ENCODE peak calls at places on chromosomes 7 and 10, in five cellular contexts. One of them, this sample, is unnamed.

GRCh38 chr10:80407836-80408197 is 534 bp upstream of the PRXL2A start:
- DNase-seq in H1: peak
- DNase-seq in HepG2: peak
- DNase-seq in HCT116: peak
- DNase-seq in K562: no peak
- DNase-seq in this sample: no peak

GRCh38 chr7:29485376-29486190 is 78.1 kb upstream of the PRR15 start:
- DNase-seq in H1: no peak
- DNase-seq in HepG2: peak
- DNase-seq in HCT116: no peak
- DNase-seq in K562: no peak
- DNase-seq in this sample: no peak

GRCh38 chr7:154373951-154374350 is 321.8 kb downstream of the DPP6 start:
- DNase-seq in HepG2: no peak
- DNase-seq in HCT116: no peak
- DNase-seq in K562: no peak
- DNase-seq in H1: no peak
- DNase-seq in this sample: no peak

GRCh38 chr7:155380221-155380861 is 77.6 kb upstream of the EN2 start:
- DNase-seq in H1: peak
- DNase-seq in HCT116: peak
- DNase-seq in K562: peak
- DNase-seq in HepG2: peak
- DNase-seq in this sample: no peak

GRCh38 chr7:156816943-156817572 is 75.9 kb downstream of the LMBR1 start:
- DNase-seq in HepG2: peak
- DNase-seq in H1: no peak
- DNase-seq in HCT116: no peak
- DNase-seq in K562: no peak
- DNase-seq in this sample: no peak

GRCh38 chr7:133794490-133794889 is 332.6 kb upstream of the LRGUK start:
- DNase-seq in K562: no peak
- DNase-seq in HepG2: no peak
- DNase-seq in H1: no peak
- DNase-seq in HCT116: no peak
- DNase-seq in this sample: no peak

GRCh38 chr10:75801121-75801520 is 369.7 kb downstream of the LRMDA start:
- DNase-seq in H1: no peak
- DNase-seq in HepG2: no peak
- DNase-seq in HCT116: no peak
- DNase-seq in K562: no peak
- DNase-seq in this sample: no peak

GRCh38 chr7:37899712-37900247 is 16.8 kb downstream of the SFRP4 start:
- DNase-seq in HepG2: no peak
- DNase-seq in K562: no peak
- DNase-seq in H1: no peak
- DNase-seq in HCT116: no peak
- DNase-seq in this sample: no peak

GRCh38 chr7:153954477-153954876 is 97.7 kb upstream of the DPP6 start:
- DNase-seq in HepG2: no peak
- DNase-seq in HCT116: no peak
- DNase-seq in H1: no peak
- DNase-seq in K562: no peak
- DNase-seq in this sample: no peak

GRCh38 chr7:43113622-43114450 is 1.4 kb downstream of the HECW1 start:
- DNase-seq in H1: no peak
- DNase-seq in HepG2: no peak
- DNase-seq in K562: no peak
- DNase-seq in HCT116: no peak
- DNase-seq in this sample: no peak

GRCh38 chr10:129968937-129969527 is 5.0 kb upstream of the EBF3 start:
- DNase-seq in HCT116: no peak
- DNase-seq in K562: no peak
- DNase-seq in H1: peak
- DNase-seq in HepG2: peak
- DNase-seq in this sample: no peak

GRCh38 chr7:5422324-5423271 is 1.0 kb downstream of the TNRC18 start:
- DNase-seq in HCT116: no peak
- DNase-seq in K562: peak
- DNase-seq in H1: peak
- DNase-seq in HepG2: peak
- DNase-seq in this sample: no peak

GRCh38 chr7:92934096-92934495 is 97.7 kb upstream of the CDK6 start:
- DNase-seq in HepG2: no peak
- DNase-seq in HCT116: no peak
- DNase-seq in K562: no peak
- DNase-seq in H1: no peak
- DNase-seq in this sample: no peak

GRCh38 chr10:79627075-79627474 is 16.3 kb downstream of the SFTPA1 start:
- DNase-seq in HCT116: no peak
- DNase-seq in HepG2: no peak
- DNase-seq in K562: no peak
- DNase-seq in H1: no peak
- DNase-seq in this sample: no peak

GRCh38 chr10:35640474-35640873 is 1.6 kb downstream of the FZD8 start:
- DNase-seq in H1: peak
- DNase-seq in HepG2: peak
- DNase-seq in K562: peak
- DNase-seq in HCT116: no peak
- DNase-seq in this sample: no peak

GRCh38 chr10:72164617-72165016 is 51.2 kb upstream of the ANAPC16 start:
- DNase-seq in HCT116: no peak
- DNase-seq in HepG2: no peak
- DNase-seq in H1: no peak
- DNase-seq in K562: no peak
- DNase-seq in this sample: no peak

GRCh38 chr10:49508654-49509053 is 30.3 kb downstream of the ERCC6 start:
- DNase-seq in HCT116: no peak
- DNase-seq in H1: no peak
- DNase-seq in K562: no peak
- DNase-seq in HepG2: no peak
- DNase-seq in this sample: no peak

GRCh38 chr7:123966936-123967335 is 41.9 kb downstream of the SPAM1 start:
- DNase-seq in K562: no peak
- DNase-seq in HCT116: no peak
- DNase-seq in H1: no peak
- DNase-seq in HepG2: no peak
- DNase-seq in this sample: no peak

GRCh38 chr10:68202965-68203358 is 29.0 kb downstream of the ATOH7 start:
- DNase-seq in HCT116: no peak
- DNase-seq in K562: no peak
- DNase-seq in HepG2: no peak
- DNase-seq in H1: no peak
- DNase-seq in this sample: no peak

GRCh38 chr10:58081353-58081752 is 186.3 kb downstream of the IPMK start:
- DNase-seq in HCT116: no peak
- DNase-seq in K562: no peak
- DNase-seq in H1: no peak
- DNase-seq in HepG2: no peak
- DNase-seq in this sample: no peak
- TF ChIP-seq SRF in HCT116: no peak
- TF ChIP-seq SRF in K562: no peak
- TF ChIP-seq SRF in H1: no peak
- TF ChIP-seq SRF in HepG2: no peak
- TF ChIP-seq SRF in this sample: no peak

DNA sequence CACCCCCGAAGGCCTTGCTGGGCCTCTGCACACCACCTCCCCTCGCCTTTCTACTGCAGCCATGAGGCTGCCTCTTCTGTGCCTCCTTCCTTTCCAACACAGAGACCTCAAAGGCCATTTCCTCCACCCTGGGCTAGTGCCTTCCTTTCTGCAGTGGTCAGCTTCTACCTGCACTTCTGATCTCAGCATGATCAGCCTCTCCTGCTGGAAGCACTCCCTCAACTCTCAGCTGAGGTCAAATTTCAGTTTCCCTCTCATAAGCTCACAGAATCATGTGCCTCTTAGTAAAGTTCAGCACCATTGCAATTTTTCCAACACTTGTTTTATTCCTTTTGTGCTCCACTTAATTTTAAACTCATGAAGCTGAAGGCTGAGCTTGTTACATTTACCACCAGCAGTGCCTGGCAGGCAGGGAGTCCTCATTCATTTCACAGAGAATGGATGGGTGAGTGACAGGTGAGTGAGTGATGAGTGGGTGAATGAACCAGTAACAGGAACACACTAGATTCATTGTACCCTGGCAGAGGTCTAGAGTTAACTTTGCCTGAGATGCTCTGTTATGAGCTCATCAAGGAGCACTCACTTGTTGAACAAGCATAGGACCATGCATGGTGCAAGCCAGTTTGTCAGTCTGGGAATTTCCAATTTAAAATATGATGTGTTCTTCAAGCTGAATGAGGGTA is 124.0 kb upstream of the PRSS58 start:
- DNase-seq in HCT116: no peak
- DNase-seq in H1: no peak
- DNase-seq in K562: no peak
- DNase-seq in HepG2: no peak
- DNase-seq in this sample: no peak
- TF ChIP-seq SRF in HCT116: no peak
- TF ChIP-seq SRF in H1: no peak
- TF ChIP-seq SRF in K562: no peak
- TF ChIP-seq SRF in HepG2: no peak
- TF ChIP-seq SRF in this sample: no peak

DNA sequence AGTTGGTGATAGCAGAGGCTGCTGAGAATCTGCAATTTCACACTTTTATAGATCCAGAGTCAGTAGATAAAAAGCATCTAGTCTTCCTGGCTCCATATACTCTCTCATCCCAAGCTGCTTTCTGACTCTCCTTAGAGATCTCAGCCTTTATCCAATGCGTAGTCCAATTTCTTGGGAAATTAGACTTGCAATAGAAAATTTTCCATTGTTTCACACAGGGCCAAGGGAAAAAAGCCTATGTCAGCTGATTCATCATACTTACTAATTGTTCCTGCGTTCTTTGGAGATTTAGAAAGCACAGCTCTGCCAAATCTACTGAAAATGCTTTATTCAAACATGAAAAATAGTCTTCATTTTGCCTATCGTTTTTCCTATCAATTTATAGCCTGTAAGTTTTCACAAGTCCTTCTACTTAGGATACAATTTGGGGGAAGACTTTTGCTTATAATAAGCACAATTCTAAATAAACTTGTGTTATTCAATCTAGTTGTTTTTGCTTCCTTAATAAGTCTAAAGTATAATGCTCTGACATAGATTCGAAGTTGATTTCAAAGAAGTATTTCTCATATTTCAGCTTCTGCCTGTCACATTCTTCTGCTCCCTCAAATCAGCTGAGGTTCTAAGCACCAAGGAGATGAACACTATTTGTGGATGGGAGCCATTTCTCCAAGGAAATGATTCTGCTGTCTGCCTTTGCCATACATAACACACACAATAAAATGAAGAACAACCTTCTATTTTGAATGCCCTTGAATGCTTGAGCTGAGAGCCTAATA is 165.4 kb downstream of the ADAM12 start:
- DNase-seq in HepG2: no peak
- DNase-seq in HCT116: no peak
- DNase-seq in K562: no peak
- DNase-seq in H1: no peak
- DNase-seq in this sample: no peak
- TF ChIP-seq SRF in HepG2: no peak
- TF ChIP-seq SRF in HCT116: no peak
- TF ChIP-seq SRF in K562: no peak
- TF ChIP-seq SRF in H1: no peak
- TF ChIP-seq SRF in this sample: no peak

GRCh38 chr7:55410641-55411239 is 45.6 kb downstream of the LANCL2 start:
- DNase-seq in K562: no peak
- DNase-seq in HCT116: no peak
- DNase-seq in HepG2: no peak
- DNase-seq in H1: no peak
- DNase-seq in this sample: no peak

GRCh38 chr7:55405856-55406541 is 40.9 kb downstream of the LANCL2 start:
- DNase-seq in HepG2: no peak
- DNase-seq in H1: no peak
- DNase-seq in K562: no peak
- DNase-seq in HCT116: no peak
- DNase-seq in this sample: no peak

GRCh38 chr7:55413442-55413841 is 48.3 kb downstream of the LANCL2 start:
- DNase-seq in HCT116: no peak
- DNase-seq in K562: no peak
- DNase-seq in HepG2: no peak
- DNase-seq in H1: no peak
- DNase-seq in this sample: no peak

GRCh38 chr7:55411844-55412243 is 46.7 kb downstream of the LANCL2 start:
- DNase-seq in HCT116: no peak
- DNase-seq in H1: no peak
- DNase-seq in HepG2: no peak
- DNase-seq in K562: no peak
- DNase-seq in this sample: no peak

DNA sequence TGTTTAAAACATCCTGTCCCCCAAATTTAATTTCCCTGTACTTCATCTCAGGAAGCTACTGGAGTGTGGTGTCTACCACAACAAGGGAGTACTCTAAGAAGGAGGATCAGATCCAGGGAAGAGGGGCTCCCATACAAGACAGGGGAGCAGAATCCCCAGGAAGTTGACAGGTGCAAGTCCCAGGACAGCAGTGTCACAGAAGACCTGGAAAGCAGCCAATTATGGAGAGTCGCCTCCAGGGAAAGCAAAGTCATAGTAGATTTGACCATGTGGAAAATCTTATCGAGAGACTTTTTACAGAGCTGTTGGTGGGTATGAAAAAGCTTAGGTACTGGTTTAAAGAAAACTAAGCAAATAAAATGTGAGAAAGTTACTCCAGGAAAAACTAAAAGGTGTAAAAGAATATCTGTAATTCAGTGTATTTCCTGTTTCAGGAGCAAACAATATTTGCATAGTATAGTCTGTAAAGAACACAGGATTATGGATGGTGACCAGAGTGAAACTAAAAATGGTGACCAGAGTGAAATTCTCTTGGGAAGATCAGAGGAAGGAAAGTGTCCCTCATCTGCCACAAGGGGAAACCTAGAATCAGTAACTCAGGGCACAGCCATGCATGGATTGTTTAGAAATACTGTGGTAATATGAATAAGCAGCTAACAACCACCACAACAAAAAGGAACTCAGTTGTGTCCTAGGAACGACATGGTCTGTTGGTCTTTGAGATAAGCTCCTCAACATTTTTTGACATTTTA is 44.5 kb downstream of the LANCL2 start:
- DNase-seq in K562: peak
- DNase-seq in HCT116: no peak
- DNase-seq in H1: no peak
- DNase-seq in HepG2: no peak
- DNase-seq in this sample: peak
- TF ChIP-seq SRF in K562: no peak
- TF ChIP-seq SRF in HCT116: no peak
- TF ChIP-seq SRF in H1: no peak
- TF ChIP-seq SRF in HepG2: no peak
- TF ChIP-seq SRF in this sample: no peak

This sample was measured in GM12878.